ENCODE peak calls at places on chromosomes 5 and 9, in eight cellular contexts. A is lower lobe of right lung, W is glutamatergic neuron, S is spleen, M is fibroblast of the aortic adventitia, Q is progenitor cell of endocrine pancreas, D is neural progenitor cell, X is PC-3. V is an unnamed sample.

GRCh38 chr5:134993161-134993560 is 25.5 kb downstream of the CATSPER3 start:
- DNase-seq in W (no peak), A (no peak), S (no peak), X (no peak), Q (no peak), M (peak; percentile 28), D (no peak), V (no peak)

GRCh38 chr5:65480306-65480865 is 1.3 kb downstream of the ADAMTS6 start:
- DNase-seq in X (peak; percentile 43), D (peak; percentile 28), M (peak; percentile 93), A (peak; percentile 70), W (peak; percentile 19), Q (no peak), S (no peak), V (peak; percentile 26)

GRCh38 chr9:120941046-120941770 is 14.6 kb upstream of the TRAF1 start:
- DNase-seq in M (peak; percentile 76), W (no peak), S (no peak), X (peak; percentile 82), Q (no peak), D (no peak), A (no peak), V (no peak)

GRCh38 chr5:167730121-167730520 is 561.3 kb upstream of the WWC1 start:
- DNase-seq in D (no peak), A (no peak), Q (no peak), X (peak; percentile 69), W (no peak), M (peak; percentile 94), S (no peak), V (no peak)

GRCh38 chr9:101388507-101388993 is 3.7 kb upstream of the BAAT start:
- DNase-seq in X (peak; percentile 21), A (no peak), S (no peak), D (no peak), W (no peak), Q (no peak), M (no peak), V (no peak)

GRCh38 chr9:19828586-19828985 is 39.7 kb upstream of the SLC24A2 start:
- DNase-seq in M (no peak), A (no peak), S (no peak), W (no peak), X (no peak), D (no peak), Q (no peak), V (no peak)

GRCh38 chr9:94696545-94696944 is 30.0 kb upstream of the AOPEP start:
- DNase-seq in D (no peak), Q (no peak), M (no peak), A (no peak), S (no peak), W (no peak), X (no peak), V (no peak)

GRCh38 chr5:39364367-39364766 is at the start of gene C9:
- DNase-seq in Q (no peak), M (no peak), W (no peak), A (no peak), X (no peak), D (no peak), S (no peak), V (no peak)

GRCh38 chr5:89397096-89397495 is 514.1 kb upstream of the MEF2C start:
- DNase-seq in W (no peak), X (peak; percentile 67), M (peak; percentile 5), Q (no peak), A (no peak), S (no peak), D (no peak), V (no peak)

GRCh38 chr9:35616681-35617459 is 1.3 kb downstream of the CD72 start:
- DNase-seq in W (peak; percentile 70), Q (no peak), M (peak; percentile 47), X (no peak), S (peak; percentile 94), A (peak; percentile 89), D (peak; percentile 51), V (peak; percentile 26)

GRCh38 chr9:126700903-126701819 is 87.4 kb downstream of the LMX1B start:
- DNase-seq in D (peak; percentile 9), X (no peak), A (peak; percentile 43), Q (no peak), W (no peak), S (peak; percentile 23), M (no peak), V (no peak)

GRCh38 chr5:79728396-79728795 is 38.8 kb downstream of the CMYA5 start:
- DNase-seq in M (no peak), W (no peak), A (no peak), Q (no peak), S (no peak), D (no peak), X (peak; percentile 10), V (no peak)

GRCh38 chr9:36151306-36152210 is 15.0 kb downstream of the GLIPR2 start:
- DNase-seq in Q (no peak), W (no peak), M (peak; percentile 41), A (peak; percentile 87), D (no peak), S (peak; percentile 98), X (peak; percentile 14), V (no peak)

GRCh38 chr5:43010956-43011355 is 29.2 kb downstream of the ANXA2R start:
- DNase-seq in A (no peak), X (no peak), S (no peak), M (no peak), Q (no peak), D (no peak), W (no peak), V (no peak)

GRCh38 chr5:96537386-96537785 is 104.3 kb upstream of the PCSK1 start:
- DNase-seq in W (no peak), X (peak; percentile 47), Q (no peak), M (peak; percentile 84), S (no peak), A (no peak), D (no peak), V (no peak)

DNA sequence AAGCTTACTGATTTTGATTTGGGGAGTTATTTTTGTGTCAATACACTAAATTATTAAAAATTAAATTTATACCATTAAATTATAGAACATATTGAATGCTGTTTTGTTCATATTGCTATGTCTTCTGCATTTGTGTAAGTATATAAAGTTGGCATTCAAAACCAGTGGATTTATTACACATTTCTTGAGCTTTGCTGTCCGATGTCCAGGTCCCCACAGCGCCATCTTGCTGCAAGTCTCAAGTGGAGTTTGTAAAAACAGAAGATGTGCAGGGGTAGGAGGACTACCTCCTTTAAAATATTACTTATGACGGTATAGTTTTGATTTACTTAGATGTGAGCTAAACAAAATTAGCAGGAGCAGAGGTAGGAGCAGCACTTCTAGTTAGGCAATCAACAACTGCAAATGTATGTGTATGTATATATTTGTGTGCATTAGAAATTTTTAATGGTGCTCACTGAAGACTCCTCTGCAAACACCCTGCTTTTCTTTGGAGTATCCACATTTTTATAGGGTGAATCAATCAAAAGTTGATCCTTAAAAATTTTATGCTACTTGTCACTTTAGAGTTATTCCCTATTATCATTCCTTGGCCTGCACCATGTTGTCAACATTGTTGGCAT is 37.4 kb downstream of the CPEB4 start:
- DNase-seq in D (peak; percentile 55), Q (no peak), M (peak; percentile 43), A (peak; percentile 51), X (peak; percentile 72), S (peak; percentile 82), W (peak; percentile 59), V (peak; percentile 68)
- TF ChIP-seq CTCF in D (peak; percentile 74), Q (peak; percentile 53), M (peak; percentile 55), A (peak; percentile 41), X (peak; percentile 82), S (peak; percentile 52), W (peak; percentile 53), V (peak; percentile 52)

DNA sequence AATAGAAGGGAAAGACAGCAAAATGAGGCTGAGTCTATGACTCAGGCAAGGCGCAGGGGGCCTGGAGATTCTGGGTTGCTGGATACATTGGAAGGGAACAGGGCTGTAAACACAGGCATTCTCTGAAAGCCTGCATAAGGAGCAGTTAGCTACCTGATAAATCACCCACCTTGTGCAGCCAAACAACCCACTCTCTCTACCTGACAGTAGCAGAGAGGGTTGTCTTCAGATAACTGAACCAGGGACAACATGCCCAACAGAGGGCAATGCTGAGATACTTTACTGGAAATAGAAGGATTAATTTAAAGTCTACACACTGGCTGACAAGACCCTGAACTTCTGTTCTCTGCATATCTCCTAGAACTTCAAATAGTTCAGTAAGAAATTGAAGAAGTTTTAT is 161.6 kb downstream of the KCTD16 start:
- DNase-seq in W (no peak), M (no peak), Q (no peak), D (peak; percentile 29), A (no peak), S (no peak), X (peak; percentile 5), V (no peak)
- TF ChIP-seq CTCF in W (no peak), M (peak; percentile 5), Q (peak; percentile 27), D (peak; percentile 49), A (no peak), S (no peak), X (no peak), V (no peak)

GRCh38 chr5:14665110-14665822 is 748 bp downstream of the OTULIN start:
- DNase-seq in D (peak; percentile 50), A (peak; percentile 57), W (no peak), S (peak; percentile 84), X (peak; percentile 59), Q (peak; percentile 12), M (no peak), V (no peak)

GRCh38 chr5:14665949-14666741 is 1.6 kb downstream of the OTULIN start:
- DNase-seq in A (no peak), X (peak; percentile 47), M (no peak), D (peak; percentile 29), S (peak; percentile 84), Q (no peak), W (peak; percentile 40), V (no peak)

GRCh38 chr5:14662721-14663120 is 1.8 kb upstream of the OTULIN start:
- DNase-seq in M (no peak), A (no peak), W (no peak), X (no peak), D (no peak), Q (no peak), S (no peak), V (no peak)

GRCh38 chr5:14663734-14664269 is 716 bp upstream of the OTULIN start:
- DNase-seq in A (no peak), W (peak; percentile 27), X (no peak), M (peak; percentile 43), Q (no peak), D (peak; percentile 33), S (peak; percentile 83), V (no peak)

GRCh38 chr5:14664270-14665109 is at the start of gene OTULIN:
- DNase-seq in A (peak; percentile 95), W (peak; percentile 90), D (peak; percentile 95), M (peak; percentile 88), S (peak; percentile 98), Q (peak; percentile 80), X (peak; percentile 94), V (peak; percentile 93)
- TF ChIP-seq CTCF in A (no peak), W (no peak), D (no peak), M (no peak), S (no peak), Q (no peak), X (no peak), V (no peak)

DNA sequence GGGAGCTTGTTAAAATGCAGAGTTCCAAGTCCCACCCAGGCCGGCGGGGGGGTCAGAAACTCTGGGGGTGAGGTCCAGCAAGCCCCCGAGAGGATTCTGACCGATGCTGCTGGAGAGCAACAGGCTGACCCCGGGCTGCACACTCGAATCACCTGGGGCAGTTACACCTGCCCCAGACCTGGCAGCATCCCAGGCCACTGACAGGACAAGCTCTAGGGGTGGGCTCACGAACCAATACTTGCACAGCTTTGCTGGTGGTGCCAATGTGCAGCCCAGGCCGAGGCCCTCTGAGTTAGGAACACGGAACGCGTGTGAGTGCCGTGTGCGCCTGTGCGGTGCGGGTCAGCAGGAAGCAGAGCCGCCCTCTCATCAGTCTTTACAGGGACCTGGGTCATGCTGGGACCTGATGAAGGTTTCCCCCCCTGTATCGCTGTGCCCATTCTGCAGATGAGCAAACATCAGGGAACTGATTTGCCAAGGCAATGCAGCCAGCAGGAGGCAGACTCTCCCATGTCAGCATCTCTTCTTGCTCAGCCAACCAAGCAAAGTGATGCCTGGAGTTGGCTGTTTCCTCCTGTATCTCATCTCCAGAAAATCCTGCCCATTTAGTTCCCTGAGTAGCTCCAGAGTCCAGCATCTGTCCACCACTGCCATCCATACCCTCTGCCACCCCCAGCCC is 16.3 kb downstream of the FAM163B start:
- DNase-seq in M (no peak), X (no peak), W (no peak), S (no peak), D (no peak), Q (no peak), A (no peak), V (no peak)
- TF ChIP-seq CTCF in M (peak; percentile 7), X (no peak), W (no peak), S (no peak), D (no peak), Q (no peak), A (no peak), V (no peak)

V was measured in dorsolateral prefrontal cortex.